ENCODE peak calls at places on chromosome 21, in nine cellular contexts. H, L, O, F, G, Y, Q, X and I are unnamed samples.

GRCh38 chr21:32806810-32807386 is 35.3 kb upstream of the PAXBP1 start:
- DNase-seq in Y (no peak), L (no peak), X (no peak), H (no peak), Q (no peak), F (no peak), G (no peak), O (no peak), I (no peak)

GRCh38 chr21:34768326-34768725 is 99.5 kb downstream of the CLIC6 start:
- DNase-seq in O (no peak), H (no peak), Q (no peak), X (no peak), L (no peak), Y (no peak), F (no peak), G (no peak), I (no peak)

GRCh38 chr21:27643326-27643725 is 676.4 kb upstream of the ADAMTS5 start:
- DNase-seq in H (no peak), Y (no peak), L (no peak), X (no peak), Q (no peak), G (no peak), F (no peak), O (no peak), I (no peak)

GRCh38 chr21:39137248-39138186 is 45.7 kb downstream of the PSMG1 start:
- DNase-seq in O (no peak), X (no peak), F (peak), L (no peak), G (peak), H (no peak), Y (no peak), Q (no peak), I (no peak)

GRCh38 chr21:29719561-29719960 is 220.2 kb downstream of the GRIK1 start:
- DNase-seq in F (no peak), O (no peak), H (no peak), G (no peak), L (no peak), X (no peak), Y (no peak), Q (no peak), I (no peak)

GRCh38 chr21:38905328-38905727 is 99.6 kb downstream of the ETS2 start:
- DNase-seq in G (no peak), L (no peak), Y (no peak), X (no peak), F (no peak), H (no peak), Q (no peak), O (no peak), I (no peak)

GRCh38 chr21:45957986-45958610 is 23.5 kb upstream of the COL6A1 start:
- DNase-seq in H (no peak), L (no peak), F (no peak), Q (peak), Y (no peak), O (no peak), X (no peak), G (peak), I (peak)

GRCh38 chr21:29366532-29366931 is 67.8 kb downstream of the BACH1 start:
- DNase-seq in G (no peak), Q (no peak), L (no peak), O (no peak), Y (no peak), F (no peak), X (no peak), H (no peak), I (no peak)

GRCh38 chr21:38721983-38722382 is 83.7 kb upstream of the ETS2 start:
- DNase-seq in Y (no peak), L (no peak), F (no peak), X (no peak), O (no peak), G (no peak), H (no peak), Q (no peak), I (no peak)

GRCh38 chr21:29384608-29385359 is 86.1 kb downstream of the BACH1 start:
- DNase-seq in Q (no peak), G (no peak), L (no peak), F (no peak), Y (no peak), O (no peak), X (no peak), H (no peak), I (no peak)

GRCh38 chr21:45347712-45348477 is 57.1 kb upstream of the COL18A1 start:
- DNase-seq in G (peak), X (no peak), Y (no peak), F (no peak), Q (no peak), L (no peak), H (no peak), O (no peak), I (no peak)

GRCh38 chr21:15397258-15397657 is 332.5 kb upstream of the NRIP1 start:
- DNase-seq in F (no peak), Y (no peak), H (no peak), X (no peak), Q (no peak), G (no peak), L (no peak), O (no peak), I (no peak)

GRCh38 chr21:34023691-34024381 is 49.5 kb upstream of the MRPS6 start:
- DNase-seq in Y (no peak), F (no peak), Q (no peak), O (no peak), G (no peak), X (no peak), L (no peak), H (no peak), I (no peak)

GRCh38 chr21:26776320-26777021 is 68.7 kb downstream of the ADAMTS1 start:
- DNase-seq in Y (no peak), L (no peak), G (no peak), F (no peak), Q (no peak), X (no peak), O (no peak), H (no peak), I (peak)

GRCh38 chr21:41363370-41364270 is 1.8 kb downstream of the MX2 start:
- DNase-seq in G (no peak), Q (no peak), X (no peak), F (no peak), O (no peak), Y (no peak), H (no peak), L (no peak), I (no peak)

GRCh38 chr21:45458281-45459170 is 53.6 kb downstream of the COL18A1 start:
- DNase-seq in F (no peak), Q (peak), O (no peak), X (no peak), Y (no peak), H (no peak), G (peak), L (no peak), I (no peak)

GRCh38 chr21:40143822-40144525 is 276.7 kb downstream of the PCP4 start:
- DNase-seq in H (no peak), Q (peak), O (peak), Y (peak), L (peak), F (no peak), X (peak), G (peak), I (no peak)